ENCODE peak calls at places on chromosome 6, in nine cellular contexts. L is endothelial cell; X is NCI-H2029; J is SJSA1; K is aorta; T is glomerular endothelial cell; A is NCI-H2081; H is stimulated activated CD4-positive, alpha-beta T cell treated with anti-CD3 and anti-CD28 coated beads, Interleukin-4, amount 100 ng/mL, for 24 hours; S is T-helper 22 cell. E is an unnamed sample.

GRCh38 chr6:49909508-49910047 is 43.2 kb upstream of the CRISP1 start:
- DNase-seq in L (no peak), X (no peak), J (no peak), K (no peak), T (no peak), A (peak), H (no peak), S (no peak), E (no peak)

GRCh38 chr6:168095741-168096250 is 16.8 kb upstream of the FRMD1 start:
- DNase-seq in L (no peak), X (no peak), J (no peak), K (peak), T (no peak), A (no peak), H (no peak), S (no peak), E (peak)

GRCh38 chr6:18388252-18388651 is 1.1 kb downstream of the RNF144B start:
- DNase-seq in L (no peak), X (no peak), J (no peak), K (no peak), T (no peak), A (no peak), H (no peak), S (no peak), E (no peak)

GRCh38 chr6:127328043-127328442 is 15.4 kb downstream of the ECHDC1 start:
- DNase-seq in L (no peak), X (no peak), J (no peak), K (no peak), T (no peak), A (no peak), H (no peak), S (no peak), E (no peak)

GRCh38 chr6:154229796-154230195 is 126.8 kb downstream of the IPCEF1 start:
- DNase-seq in L (no peak), X (no peak), J (no peak), K (no peak), T (no peak), A (no peak), H (peak), S (no peak), E (no peak)

GRCh38 chr6:77368660-77369313 is 94.5 kb downstream of the HTR1B start:
- DNase-seq in L (peak), X (no peak), J (no peak), K (peak), T (no peak), A (no peak), H (no peak), S (no peak), E (no peak)

GRCh38 chr6:46967950-46968349 is 46.2 kb upstream of the ADGRF5 start:
- DNase-seq in L (no peak), X (no peak), J (no peak), K (no peak), T (no peak), A (no peak), H (no peak), S (no peak), E (no peak)

GRCh38 chr6:18733921-18734550 is 346.9 kb downstream of the RNF144B start:
- DNase-seq in L (no peak), X (no peak), J (no peak), K (no peak), T (no peak), A (no peak), H (no peak), S (no peak), E (no peak)

GRCh38 chr6:132192646-132193045 is 208.6 kb downstream of the MOXD1 start:
- DNase-seq in L (no peak), X (no peak), J (no peak), K (no peak), T (no peak), A (no peak), H (no peak), S (no peak), E (no peak)

GRCh38 chr6:163688971-163689370 is 274.5 kb downstream of the QKI start:
- DNase-seq in L (no peak), X (no peak), J (no peak), K (no peak), T (no peak), A (no peak), H (no peak), S (no peak), E (no peak)

GRCh38 chr6:103001724-103002123 is 1608.2 kb downstream of the GRIK2 start:
- DNase-seq in L (no peak), X (no peak), J (no peak), K (no peak), T (no peak), A (no peak), H (no peak), S (no peak), E (no peak)

GRCh38 chr6:148272084-148272483 is 70.6 kb upstream of the SASH1 start:
- DNase-seq in L (no peak), X (no peak), J (peak), K (no peak), T (peak), A (no peak), H (no peak), S (no peak), E (no peak)

GRCh38 chr6:166802437-166802836 is 153.9 kb downstream of the RNASET2 start:
- DNase-seq in L (no peak), X (no peak), J (no peak), K (no peak), T (no peak), A (no peak), H (no peak), S (no peak), E (no peak)

GRCh38 chr6:124795879-124796838 is 166.1 kb upstream of the RNF217 start:
- DNase-seq in L (peak), X (peak), J (no peak), K (no peak), T (no peak), A (peak), H (no peak), S (no peak), E (no peak)

GRCh38 chr6:2973656-2974055 is 2.3 kb upstream of the SERPINB6 start:
- DNase-seq in L (no peak), X (no peak), J (peak), K (no peak), T (no peak), A (no peak), H (no peak), S (no peak), E (no peak)

GRCh38 chr6:155349129-155349528 is 34.8 kb upstream of the TFB1M start:
- DNase-seq in L (no peak), X (no peak), J (no peak), K (no peak), T (no peak), A (no peak), H (no peak), S (no peak), E (no peak)

GRCh38 chr6:161434921-161435411 is 161.1 kb upstream of the AGPAT4 start:
- DNase-seq in L (no peak), X (no peak), J (peak), K (no peak), T (no peak), A (no peak), H (no peak), S (no peak), E (no peak)

GRCh38 chr6:8193541-8193940 is 91.2 kb upstream of the EEF1E1 start:
- DNase-seq in L (no peak), X (no peak), J (no peak), K (no peak), T (no peak), A (no peak), H (no peak), S (no peak), E (no peak)

GRCh38 chr6:15628499-15629131 is 34.2 kb downstream of the DTNBP1 start:
- DNase-seq in L (no peak), X (no peak), J (peak), K (no peak), T (no peak), A (no peak), H (peak), S (no peak), E (no peak)

GRCh38 chr6:170178561-170179477 is 112.1 kb downstream of the DLL1 start:
- DNase-seq in L (no peak), X (peak), J (peak), K (no peak), T (peak), A (peak), H (no peak), S (no peak), E (peak)

GRCh38 chr6:168355716-168356522 is 36.3 kb upstream of the DACT2 start:
- DNase-seq in L (peak), X (peak), J (no peak), K (no peak), T (no peak), A (no peak), H (peak), S (no peak), E (no peak)

GRCh38 chr6:17986656-17987575 is 519 bp downstream of the KIF13A start:
- DNase-seq in L (peak), X (no peak), J (peak), K (peak), T (no peak), A (peak), H (no peak), S (no peak), E (no peak)

GRCh38 chr6:63816979-63817436 is 181.4 kb downstream of the PHF3 start:
- DNase-seq in L (no peak), X (no peak), J (no peak), K (no peak), T (no peak), A (no peak), H (no peak), S (no peak), E (no peak)

GRCh38 chr6:21592953-21593352 is 598 bp upstream of the SOX4 start:
- DNase-seq in L (no peak), X (no peak), J (no peak), K (no peak), T (no peak), A (peak), H (no peak), S (no peak), E (no peak)

GRCh38 chr6:90375681-90376439 is 79.2 kb upstream of the BACH2 start:
- DNase-seq in L (no peak), X (no peak), J (peak), K (no peak), T (no peak), A (no peak), H (no peak), S (no peak), E (no peak)

GRCh38 chr6:148423601-148424270 is 81.1 kb downstream of the SASH1 start:
- DNase-seq in L (no peak), X (peak), J (no peak), K (no peak), T (peak), A (no peak), H (no peak), S (no peak), E (no peak)

GRCh38 chr6:28996844-28997502 is 8.1 kb downstream of the ZNF311 start:
- DNase-seq in L (no peak), X (no peak), J (no peak), K (no peak), T (no peak), A (no peak), H (no peak), S (no peak), E (no peak)

GRCh38 chr6:88641178-88641903 is 322.1 kb downstream of the RNGTT start:
- DNase-seq in L (no peak), X (no peak), J (no peak), K (no peak), T (no peak), A (no peak), H (no peak), S (no peak), E (no peak)

GRCh38 chr6:149985506-149985937 is 21.8 kb downstream of the ULBP1 start:
- DNase-seq in L (no peak), X (no peak), J (no peak), K (no peak), T (no peak), A (no peak), H (no peak), S (no peak), E (no peak)

GRCh38 chr6:105641507-105641906 is 238.6 kb upstream of the PREP start:
- DNase-seq in L (no peak), X (no peak), J (no peak), K (no peak), T (no peak), A (no peak), H (no peak), S (no peak), E (no peak)

GRCh38 chr6:7216941-7217621 is 95.9 kb downstream of the SSR1 start:
- DNase-seq in L (peak), X (no peak), J (peak), K (no peak), T (no peak), A (no peak), H (no peak), S (no peak), E (no peak)

GRCh38 chr6:138817799-138818198 is 21.9 kb downstream of the ECT2L start:
- DNase-seq in L (no peak), X (peak), J (no peak), K (no peak), T (no peak), A (peak), H (no peak), S (no peak), E (no peak)

E was measured in chondrocyte.